ENCODE peak calls at places on chromosomes 3 and 15, in six cellular contexts. One of them, this sample, is unnamed.

GRCh38 chr3:179321585-179322322 is 1.1 kb upstream of the ZNF639 start:
- DNase-seq in neural progenitor cell: peak; percentile 42
- DNase-seq in fibroblast of the aortic adventitia: peak; percentile 74
- DNase-seq in mammary epithelial cell: peak; percentile 41
- DNase-seq in lower leg skin: no peak
- DNase-seq in HepG2: peak; percentile 29
- DNase-seq in this sample: no peak

GRCh38 chr3:42080452-42080872 is 10.7 kb upstream of the TRAK1 start:
- DNase-seq in neural progenitor cell: no peak
- DNase-seq in lower leg skin: no peak
- DNase-seq in HepG2: peak; percentile 83
- DNase-seq in mammary epithelial cell: peak; percentile 78
- DNase-seq in fibroblast of the aortic adventitia: peak; percentile 77
- DNase-seq in this sample: peak; percentile 76

GRCh38 chr3:27632431-27633223 is 89.5 kb downstream of the EOMES start:
- DNase-seq in neural progenitor cell: peak; percentile 71
- DNase-seq in fibroblast of the aortic adventitia: peak; percentile 69
- DNase-seq in lower leg skin: peak; percentile 88
- DNase-seq in mammary epithelial cell: peak; percentile 60
- DNase-seq in HepG2: peak; percentile 27
- DNase-seq in this sample: no peak

GRCh38 chr3:165202995-165203394 is 6.8 kb upstream of the SLITRK3 start:
- DNase-seq in fibroblast of the aortic adventitia: no peak
- DNase-seq in lower leg skin: no peak
- DNase-seq in neural progenitor cell: no peak
- DNase-seq in HepG2: no peak
- DNase-seq in mammary epithelial cell: no peak
- DNase-seq in this sample: no peak

GRCh38 chr3:119352863-119353527 is 58.8 kb downstream of the ARHGAP31 start:
- DNase-seq in lower leg skin: no peak
- DNase-seq in neural progenitor cell: no peak
- DNase-seq in fibroblast of the aortic adventitia: peak; percentile 87
- DNase-seq in HepG2: peak; percentile 43
- DNase-seq in mammary epithelial cell: peak; percentile 11
- DNase-seq in this sample: no peak

GRCh38 chr15:81323559-81323943 is 390 bp downstream of the STARD5 start:
- DNase-seq in HepG2: peak; percentile 9
- DNase-seq in fibroblast of the aortic adventitia: no peak
- DNase-seq in lower leg skin: no peak
- DNase-seq in mammary epithelial cell: no peak
- DNase-seq in neural progenitor cell: no peak
- DNase-seq in this sample: no peak

GRCh38 chr15:62342959-62343358 is 177.9 kb upstream of the C2CD4B start:
- DNase-seq in neural progenitor cell: no peak
- DNase-seq in mammary epithelial cell: no peak
- DNase-seq in lower leg skin: no peak
- DNase-seq in HepG2: no peak
- DNase-seq in fibroblast of the aortic adventitia: no peak
- DNase-seq in this sample: no peak

GRCh38 chr3:15959434-15959811 is 161.6 kb upstream of the ANKRD28 start:
- DNase-seq in neural progenitor cell: no peak
- DNase-seq in lower leg skin: no peak
- DNase-seq in HepG2: no peak
- DNase-seq in mammary epithelial cell: no peak
- DNase-seq in fibroblast of the aortic adventitia: peak; percentile 86
- DNase-seq in this sample: no peak

GRCh38 chr3:127141921-127142730 is 50.8 kb upstream of the PRR23E start:
- DNase-seq in HepG2: peak; percentile 46
- DNase-seq in mammary epithelial cell: peak; percentile 57
- DNase-seq in lower leg skin: peak; percentile 70
- DNase-seq in neural progenitor cell: no peak
- DNase-seq in fibroblast of the aortic adventitia: no peak
- DNase-seq in this sample: no peak

GRCh38 chr3:193165431-193166120 is 75.4 kb upstream of the PLAAT1 start:
- DNase-seq in lower leg skin: no peak
- DNase-seq in neural progenitor cell: no peak
- DNase-seq in fibroblast of the aortic adventitia: no peak
- DNase-seq in mammary epithelial cell: no peak
- DNase-seq in HepG2: no peak
- DNase-seq in this sample: no peak

GRCh38 chr3:182117583-182117982 is 405.9 kb downstream of the SOX2 start:
- DNase-seq in neural progenitor cell: no peak
- DNase-seq in lower leg skin: no peak
- DNase-seq in fibroblast of the aortic adventitia: no peak
- DNase-seq in mammary epithelial cell: no peak
- DNase-seq in HepG2: no peak
- DNase-seq in this sample: no peak

GRCh38 chr3:71166839-71167238 is 416.7 kb downstream of the FOXP1 start:
- DNase-seq in HepG2: no peak
- DNase-seq in neural progenitor cell: no peak
- DNase-seq in fibroblast of the aortic adventitia: no peak
- DNase-seq in mammary epithelial cell: no peak
- DNase-seq in lower leg skin: no peak
- DNase-seq in this sample: no peak

GRCh38 chr15:35123743-35124142 is 38.6 kb upstream of the NANOGP8 start:
- DNase-seq in HepG2: no peak
- DNase-seq in neural progenitor cell: no peak
- DNase-seq in fibroblast of the aortic adventitia: peak; percentile 13
- DNase-seq in mammary epithelial cell: no peak
- DNase-seq in lower leg skin: no peak
- DNase-seq in this sample: no peak

GRCh38 chr15:81071130-81071529 is 62.9 kb upstream of the CFAP161 start:
- DNase-seq in HepG2: no peak
- DNase-seq in mammary epithelial cell: peak; percentile 55
- DNase-seq in lower leg skin: no peak
- DNase-seq in fibroblast of the aortic adventitia: peak; percentile 72
- DNase-seq in neural progenitor cell: no peak
- DNase-seq in this sample: no peak

GRCh38 chr3:71103430-71103881 is 480.1 kb downstream of the FOXP1 start:
- DNase-seq in fibroblast of the aortic adventitia: peak; percentile 74
- DNase-seq in lower leg skin: peak; percentile 88
- DNase-seq in neural progenitor cell: no peak
- DNase-seq in HepG2: peak; percentile 40
- DNase-seq in mammary epithelial cell: peak; percentile 21
- DNase-seq in this sample: no peak

GRCh38 chr3:187721055-187721454 is 18.7 kb upstream of the RTP2 start:
- DNase-seq in fibroblast of the aortic adventitia: no peak
- DNase-seq in lower leg skin: no peak
- DNase-seq in mammary epithelial cell: no peak
- DNase-seq in neural progenitor cell: no peak
- DNase-seq in HepG2: no peak
- DNase-seq in this sample: no peak

GRCh38 chr3:16478516-16478915 is 35.0 kb downstream of the RFTN1 start:
- DNase-seq in fibroblast of the aortic adventitia: peak; percentile 68
- DNase-seq in mammary epithelial cell: peak; percentile 83
- DNase-seq in lower leg skin: no peak
- DNase-seq in HepG2: no peak
- DNase-seq in neural progenitor cell: no peak
- DNase-seq in this sample: no peak

GRCh38 chr3:194749631-194750271 is 64.1 kb downstream of the FAM43A start:
- DNase-seq in HepG2: peak; percentile 90
- DNase-seq in mammary epithelial cell: no peak
- DNase-seq in fibroblast of the aortic adventitia: no peak
- DNase-seq in neural progenitor cell: peak; percentile 50
- DNase-seq in lower leg skin: peak; percentile 68
- DNase-seq in this sample: no peak

GRCh38 chr3:125062904-125063618 is 7.3 kb upstream of the HEG1 start:
- DNase-seq in lower leg skin: no peak
- DNase-seq in neural progenitor cell: no peak
- DNase-seq in fibroblast of the aortic adventitia: peak; percentile 99
- DNase-seq in HepG2: peak; percentile 99
- DNase-seq in mammary epithelial cell: peak; percentile 91
- DNase-seq in this sample: peak; percentile 66

GRCh38 chr3:36832406-36832805 is 68.1 kb upstream of the DCLK3 start:
- DNase-seq in fibroblast of the aortic adventitia: peak; percentile 16
- DNase-seq in HepG2: no peak
- DNase-seq in lower leg skin: no peak
- DNase-seq in neural progenitor cell: no peak
- DNase-seq in mammary epithelial cell: no peak
- DNase-seq in this sample: no peak

GRCh38 chr3:146157325-146158060 is 3.5 kb downstream of the PLOD2 start:
- DNase-seq in HepG2: no peak
- DNase-seq in fibroblast of the aortic adventitia: no peak
- DNase-seq in mammary epithelial cell: no peak
- DNase-seq in neural progenitor cell: no peak
- DNase-seq in lower leg skin: no peak
- DNase-seq in this sample: no peak
- H3K4me3 ChIP-seq in HepG2: peak overlapping the region; percentile 94
- H3K4me3 ChIP-seq in fibroblast of the aortic adventitia: peak overlapping the region; percentile 43
- H3K4me3 ChIP-seq in mammary epithelial cell: no peak overlapping the region
- H3K4me3 ChIP-seq in neural progenitor cell: no peak overlapping the region
- H3K4me3 ChIP-seq in lower leg skin: no peak overlapping the region
- H3K4me3 ChIP-seq in this sample: no peak overlapping the region

GRCh38 chr3:64773150-64773549 is 85.3 kb upstream of the ADAMTS9 start:
- DNase-seq in mammary epithelial cell: no peak
- DNase-seq in neural progenitor cell: no peak
- DNase-seq in HepG2: no peak
- DNase-seq in lower leg skin: no peak
- DNase-seq in fibroblast of the aortic adventitia: no peak
- DNase-seq in this sample: no peak
- H3K4me3 ChIP-seq in mammary epithelial cell: no peak overlapping the region
- H3K4me3 ChIP-seq in neural progenitor cell: no peak overlapping the region
- H3K4me3 ChIP-seq in HepG2: no peak overlapping the region
- H3K4me3 ChIP-seq in lower leg skin: no peak overlapping the region
- H3K4me3 ChIP-seq in fibroblast of the aortic adventitia: no peak overlapping the region
- H3K4me3 ChIP-seq in this sample: no peak overlapping the region

DNA sequence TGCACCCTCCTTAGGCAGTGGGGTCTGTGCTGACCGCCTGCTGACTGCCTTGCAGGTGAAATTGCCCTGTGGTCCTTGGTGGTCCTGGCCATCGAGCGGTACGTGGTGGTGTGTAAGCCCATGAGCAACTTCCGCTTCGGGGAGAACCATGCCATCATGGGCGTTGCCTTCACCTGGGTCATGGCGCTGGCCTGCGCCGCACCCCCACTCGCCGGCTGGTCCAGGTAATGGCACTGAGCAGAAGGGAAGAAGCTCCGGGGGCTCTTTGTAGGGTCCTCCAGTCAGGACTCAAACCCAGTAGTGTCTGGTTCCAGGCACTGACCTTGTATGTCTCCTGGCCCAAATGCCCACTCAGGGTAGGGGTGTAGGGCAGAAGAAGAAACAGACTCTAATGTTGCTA is 2.4 kb downstream of the RHO start:
- DNase-seq in mammary epithelial cell: no peak
- DNase-seq in HepG2: no peak
- DNase-seq in fibroblast of the aortic adventitia: no peak
- DNase-seq in neural progenitor cell: no peak
- DNase-seq in lower leg skin: no peak
- DNase-seq in this sample: no peak
- H3K4me3 ChIP-seq in mammary epithelial cell: no peak overlapping the region
- H3K4me3 ChIP-seq in HepG2: no peak overlapping the region
- H3K4me3 ChIP-seq in fibroblast of the aortic adventitia: no peak overlapping the region
- H3K4me3 ChIP-seq in neural progenitor cell: no peak overlapping the region
- H3K4me3 ChIP-seq in lower leg skin: no peak overlapping the region
- H3K4me3 ChIP-seq in this sample: no peak overlapping the region

GRCh38 chr15:91857224-91857585 is 3.7 kb downstream of the SLCO3A1 start:
- DNase-seq in neural progenitor cell: no peak
- DNase-seq in HepG2: no peak
- DNase-seq in fibroblast of the aortic adventitia: no peak
- DNase-seq in lower leg skin: no peak
- DNase-seq in mammary epithelial cell: no peak
- DNase-seq in this sample: no peak
- H3K4me3 ChIP-seq in neural progenitor cell: no peak overlapping the region
- H3K4me3 ChIP-seq in HepG2: no peak overlapping the region
- H3K4me3 ChIP-seq in fibroblast of the aortic adventitia: no peak overlapping the region
- H3K4me3 ChIP-seq in lower leg skin: no peak overlapping the region
- H3K4me3 ChIP-seq in mammary epithelial cell: no peak overlapping the region
- H3K4me3 ChIP-seq in this sample: no peak overlapping the region

DNA sequence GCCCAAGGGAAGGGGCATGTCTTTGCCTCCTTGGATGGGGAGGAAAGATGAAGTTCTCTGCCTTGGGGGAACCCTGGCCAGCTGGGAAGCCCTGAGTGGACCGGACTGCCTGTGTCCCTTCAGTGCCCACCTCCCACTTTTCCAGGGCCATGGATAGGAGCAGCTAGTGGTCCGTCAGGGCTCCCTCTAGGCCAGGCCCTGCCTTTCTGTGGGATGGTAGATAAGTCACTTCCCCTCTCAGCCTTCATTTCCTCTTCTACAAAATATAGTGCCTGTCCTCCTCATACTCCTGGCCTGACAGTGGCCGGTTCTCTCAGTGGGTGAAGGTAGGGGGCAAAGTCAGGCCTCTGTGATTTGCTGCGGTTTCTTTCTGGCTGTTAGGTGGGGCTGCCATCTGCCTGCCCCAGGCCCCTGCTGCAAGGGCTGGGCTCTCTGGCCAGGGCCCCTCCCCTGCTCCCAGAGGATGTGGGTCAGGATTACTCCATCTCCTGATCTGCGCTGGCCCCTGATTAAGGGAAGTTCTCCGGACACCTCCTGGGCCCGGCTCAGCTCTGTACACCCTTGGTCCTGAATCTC is 1.4 kb downstream of the PLEKHO2 start:
- DNase-seq in HepG2: no peak
- DNase-seq in mammary epithelial cell: no peak
- DNase-seq in fibroblast of the aortic adventitia: peak; percentile 71
- DNase-seq in neural progenitor cell: no peak
- DNase-seq in lower leg skin: peak; percentile 95
- DNase-seq in this sample: peak; percentile 28
- H3K4me3 ChIP-seq in HepG2: peak overlapping the region; percentile 75
- H3K4me3 ChIP-seq in mammary epithelial cell: peak overlapping the region; percentile 60
- H3K4me3 ChIP-seq in fibroblast of the aortic adventitia: peak overlapping the region; percentile 94
- H3K4me3 ChIP-seq in neural progenitor cell: peak overlapping the region; percentile 73
- H3K4me3 ChIP-seq in lower leg skin: peak overlapping the region; percentile 67
- H3K4me3 ChIP-seq in this sample: peak overlapping the region; percentile 91

GRCh38 chr3:172561894-172562664 is 38.8 kb upstream of the TNFSF10 start:
- DNase-seq in fibroblast of the aortic adventitia: no peak
- DNase-seq in HepG2: no peak
- DNase-seq in lower leg skin: no peak
- DNase-seq in neural progenitor cell: no peak
- DNase-seq in mammary epithelial cell: peak; percentile 17
- DNase-seq in this sample: no peak
- H3K4me3 ChIP-seq in fibroblast of the aortic adventitia: no peak overlapping the region
- H3K4me3 ChIP-seq in HepG2: no peak overlapping the region
- H3K4me3 ChIP-seq in lower leg skin: no peak overlapping the region
- H3K4me3 ChIP-seq in neural progenitor cell: no peak overlapping the region
- H3K4me3 ChIP-seq in mammary epithelial cell: peak overlapping the region; percentile 31
- H3K4me3 ChIP-seq in this sample: no peak overlapping the region

DNA sequence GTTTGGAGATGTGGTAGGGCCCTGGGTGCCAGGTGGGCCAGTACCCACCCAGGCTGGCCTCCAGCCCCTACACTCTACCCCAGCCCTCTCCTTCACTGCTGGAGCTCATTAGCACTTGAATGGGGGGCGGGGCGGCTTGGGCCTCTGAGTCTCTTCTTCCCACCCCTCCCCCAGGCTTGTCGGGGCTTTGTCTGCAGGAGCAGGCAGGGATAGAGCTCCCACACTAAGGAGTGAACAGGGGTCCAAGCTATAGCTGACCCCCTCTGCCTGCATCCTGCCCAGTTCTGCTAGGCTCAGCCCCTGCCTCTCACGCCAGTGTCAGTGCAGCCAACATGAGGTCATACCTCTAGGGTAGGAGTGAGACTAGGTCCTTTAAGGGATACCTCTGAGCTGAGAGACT is 5.2 kb downstream of the GNAI2 start:
- DNase-seq in neural progenitor cell: peak; percentile 97
- DNase-seq in fibroblast of the aortic adventitia: no peak
- DNase-seq in HepG2: no peak
- DNase-seq in lower leg skin: no peak
- DNase-seq in mammary epithelial cell: no peak
- DNase-seq in this sample: no peak
- H3K4me3 ChIP-seq in neural progenitor cell: peak overlapping the region; percentile 41
- H3K4me3 ChIP-seq in fibroblast of the aortic adventitia: no peak overlapping the region
- H3K4me3 ChIP-seq in HepG2: no peak overlapping the region
- H3K4me3 ChIP-seq in lower leg skin: no peak overlapping the region
- H3K4me3 ChIP-seq in mammary epithelial cell: no peak overlapping the region
- H3K4me3 ChIP-seq in this sample: no peak overlapping the region

This sample was measured in breast epithelium.